ENCODE peak calls at places on chromosomes 7 and 10, in ten cellular contexts. One of them, this sample, is unnamed.

GRCh38 chr10:91000985-91001384 is 80.1 kb upstream of the ANKRD1 start:
- DNase-seq in AG09319: no peak
- DNase-seq in thoracic aorta: no peak
- DNase-seq in HCT116: no peak
- DNase-seq in psoas muscle: no peak
- DNase-seq in brain microvascular endothelial cell: no peak
- DNase-seq in bronchial epithelial cell: no peak
- DNase-seq in AG04450: no peak
- DNase-seq in GM13977: no peak
- DNase-seq in PC-9: no peak
- DNase-seq in this sample: no peak

GRCh38 chr10:71584902-71585578 is 134.5 kb downstream of the C10orf105 start:
- DNase-seq in AG09319: no peak
- DNase-seq in thoracic aorta: no peak
- DNase-seq in HCT116: no peak
- DNase-seq in psoas muscle: no peak
- DNase-seq in brain microvascular endothelial cell: peak; percentile 96
- DNase-seq in bronchial epithelial cell: no peak
- DNase-seq in AG04450: no peak
- DNase-seq in GM13977: no peak
- DNase-seq in PC-9: no peak
- DNase-seq in this sample: no peak

GRCh38 chr10:92692085-92692671 is 2.4 kb downstream of the HHEX start:
- DNase-seq in AG09319: no peak
- DNase-seq in thoracic aorta: no peak
- DNase-seq in HCT116: no peak
- DNase-seq in psoas muscle: no peak
- DNase-seq in brain microvascular endothelial cell: no peak
- DNase-seq in bronchial epithelial cell: no peak
- DNase-seq in AG04450: no peak
- DNase-seq in GM13977: no peak
- DNase-seq in PC-9: no peak
- DNase-seq in this sample: no peak

GRCh38 chr7:129123517-129123872 is 21.0 kb upstream of the TSPAN33 start:
- DNase-seq in AG09319: no peak
- DNase-seq in thoracic aorta: no peak
- DNase-seq in HCT116: no peak
- DNase-seq in psoas muscle: no peak
- DNase-seq in brain microvascular endothelial cell: no peak
- DNase-seq in bronchial epithelial cell: no peak
- DNase-seq in AG04450: no peak
- DNase-seq in GM13977: no peak
- DNase-seq in PC-9: no peak
- DNase-seq in this sample: no peak

GRCh38 chr10:35079763-35080162 is 10.4 kb downstream of the CUL2 start:
- DNase-seq in AG09319: peak; percentile 29
- DNase-seq in thoracic aorta: no peak
- DNase-seq in HCT116: peak; percentile 15
- DNase-seq in psoas muscle: no peak
- DNase-seq in brain microvascular endothelial cell: peak; percentile 90
- DNase-seq in bronchial epithelial cell: peak; percentile 80
- DNase-seq in AG04450: no peak
- DNase-seq in GM13977: no peak
- DNase-seq in PC-9: no peak
- DNase-seq in this sample: no peak

GRCh38 chr10:3755440-3756359 is 29.3 kb downstream of the KLF6 start:
- DNase-seq in AG09319: no peak
- DNase-seq in thoracic aorta: no peak
- DNase-seq in HCT116: no peak
- DNase-seq in psoas muscle: no peak
- DNase-seq in brain microvascular endothelial cell: peak; percentile 68
- DNase-seq in bronchial epithelial cell: no peak
- DNase-seq in AG04450: no peak
- DNase-seq in GM13977: no peak
- DNase-seq in PC-9: no peak
- DNase-seq in this sample: no peak

GRCh38 chr10:9175200-9175599 is 1120.7 kb downstream of the GATA3 start:
- DNase-seq in AG09319: no peak
- DNase-seq in thoracic aorta: no peak
- DNase-seq in HCT116: no peak
- DNase-seq in psoas muscle: no peak
- DNase-seq in brain microvascular endothelial cell: no peak
- DNase-seq in bronchial epithelial cell: no peak
- DNase-seq in AG04450: no peak
- DNase-seq in GM13977: no peak
- DNase-seq in PC-9: no peak
- DNase-seq in this sample: no peak

GRCh38 chr7:96021533-96021932 is 249.2 kb downstream of the DYNC1I1 start:
- DNase-seq in AG09319: no peak
- DNase-seq in thoracic aorta: no peak
- DNase-seq in HCT116: no peak
- DNase-seq in psoas muscle: no peak
- DNase-seq in brain microvascular endothelial cell: no peak
- DNase-seq in bronchial epithelial cell: peak; percentile 66
- DNase-seq in AG04450: no peak
- DNase-seq in GM13977: no peak
- DNase-seq in PC-9: no peak
- DNase-seq in this sample: no peak

GRCh38 chr7:34451923-34452322 is 206.1 kb upstream of the NPSR1 start:
- DNase-seq in AG09319: no peak
- DNase-seq in thoracic aorta: no peak
- DNase-seq in HCT116: no peak
- DNase-seq in psoas muscle: no peak
- DNase-seq in brain microvascular endothelial cell: peak; percentile 81
- DNase-seq in bronchial epithelial cell: peak; percentile 78
- DNase-seq in AG04450: no peak
- DNase-seq in GM13977: no peak
- DNase-seq in PC-9: no peak
- DNase-seq in this sample: no peak

GRCh38 chr7:131895541-131896173 is 339.2 kb upstream of the PODXL start:
- DNase-seq in AG09319: peak; percentile 18
- DNase-seq in thoracic aorta: no peak
- DNase-seq in HCT116: peak; percentile 78
- DNase-seq in psoas muscle: no peak
- DNase-seq in brain microvascular endothelial cell: peak; percentile 83
- DNase-seq in bronchial epithelial cell: peak; percentile 82
- DNase-seq in AG04450: peak; percentile 11
- DNase-seq in GM13977: no peak
- DNase-seq in PC-9: no peak
- DNase-seq in this sample: no peak

GRCh38 chr10:71395621-71396020 is 1.1 kb upstream of the CDH23 start:
- DNase-seq in AG09319: no peak
- DNase-seq in thoracic aorta: no peak
- DNase-seq in HCT116: no peak
- DNase-seq in psoas muscle: no peak
- DNase-seq in brain microvascular endothelial cell: no peak
- DNase-seq in bronchial epithelial cell: no peak
- DNase-seq in AG04450: no peak
- DNase-seq in GM13977: no peak
- DNase-seq in PC-9: no peak
- DNase-seq in this sample: no peak

GRCh38 chr7:74410772-74411171 is 42.9 kb upstream of the GTF2IRD1 start:
- DNase-seq in AG09319: no peak
- DNase-seq in thoracic aorta: no peak
- DNase-seq in HCT116: no peak
- DNase-seq in psoas muscle: no peak
- DNase-seq in brain microvascular endothelial cell: no peak
- DNase-seq in bronchial epithelial cell: no peak
- DNase-seq in AG04450: no peak
- DNase-seq in GM13977: no peak
- DNase-seq in PC-9: no peak
- DNase-seq in this sample: no peak

GRCh38 chr7:113321201-113321600 is 202.8 kb upstream of the SMIM30 start:
- DNase-seq in AG09319: no peak
- DNase-seq in thoracic aorta: no peak
- DNase-seq in HCT116: no peak
- DNase-seq in psoas muscle: no peak
- DNase-seq in brain microvascular endothelial cell: peak; percentile 31
- DNase-seq in bronchial epithelial cell: peak; percentile 7
- DNase-seq in AG04450: no peak
- DNase-seq in GM13977: no peak
- DNase-seq in PC-9: no peak
- DNase-seq in this sample: no peak

GRCh38 chr10:110864662-110865140 is 7.0 kb upstream of the PDCD4 start:
- DNase-seq in AG09319: no peak
- DNase-seq in thoracic aorta: no peak
- DNase-seq in HCT116: no peak
- DNase-seq in psoas muscle: no peak
- DNase-seq in brain microvascular endothelial cell: no peak
- DNase-seq in bronchial epithelial cell: no peak
- DNase-seq in AG04450: no peak
- DNase-seq in GM13977: no peak
- DNase-seq in PC-9: no peak
- DNase-seq in this sample: no peak

GRCh38 chr10:29862926-29863614 is 196.3 kb downstream of the JCAD start:
- DNase-seq in AG09319: peak; percentile 71
- DNase-seq in thoracic aorta: no peak
- DNase-seq in HCT116: peak; percentile 75
- DNase-seq in psoas muscle: no peak
- DNase-seq in brain microvascular endothelial cell: peak; percentile 52
- DNase-seq in bronchial epithelial cell: peak; percentile 98
- DNase-seq in AG04450: no peak
- DNase-seq in GM13977: no peak
- DNase-seq in PC-9: peak; percentile 49
- DNase-seq in this sample: no peak

GRCh38 chr10:484925-485661 is 204.4 kb downstream of the DIP2C start:
- DNase-seq in AG09319: no peak
- DNase-seq in thoracic aorta: no peak
- DNase-seq in HCT116: no peak
- DNase-seq in psoas muscle: peak; percentile 42
- DNase-seq in brain microvascular endothelial cell: peak; percentile 23
- DNase-seq in bronchial epithelial cell: peak; percentile 4
- DNase-seq in AG04450: no peak
- DNase-seq in GM13977: no peak
- DNase-seq in PC-9: no peak
- DNase-seq in this sample: no peak

GRCh38 chr7:7765422-7765821 is 47.0 kb upstream of the RPA3 start:
- DNase-seq in AG09319: no peak
- DNase-seq in thoracic aorta: no peak
- DNase-seq in HCT116: no peak
- DNase-seq in psoas muscle: no peak
- DNase-seq in brain microvascular endothelial cell: no peak
- DNase-seq in bronchial epithelial cell: peak; percentile 91
- DNase-seq in AG04450: no peak
- DNase-seq in GM13977: peak; percentile 46
- DNase-seq in PC-9: no peak
- DNase-seq in this sample: no peak

GRCh38 chr10:34864156-34865075 is 49.3 kb upstream of the PARD3 start:
- DNase-seq in AG09319: no peak
- DNase-seq in thoracic aorta: no peak
- DNase-seq in HCT116: no peak
- DNase-seq in psoas muscle: no peak
- DNase-seq in brain microvascular endothelial cell: no peak
- DNase-seq in bronchial epithelial cell: no peak
- DNase-seq in AG04450: no peak
- DNase-seq in GM13977: no peak
- DNase-seq in PC-9: no peak
- DNase-seq in this sample: no peak

GRCh38 chr10:62479523-62479922 is 105.4 kb downstream of the ZNF365 start:
- DNase-seq in AG09319: no peak
- DNase-seq in thoracic aorta: no peak
- DNase-seq in HCT116: no peak
- DNase-seq in psoas muscle: no peak
- DNase-seq in brain microvascular endothelial cell: no peak
- DNase-seq in bronchial epithelial cell: no peak
- DNase-seq in AG04450: no peak
- DNase-seq in GM13977: no peak
- DNase-seq in PC-9: no peak
- DNase-seq in this sample: no peak

GRCh38 chr10:132536964-132537712 is 449 bp upstream of the INPP5A start:
- DNase-seq in AG09319: peak; percentile 99
- DNase-seq in thoracic aorta: peak; percentile 100
- DNase-seq in HCT116: peak; percentile 85
- DNase-seq in psoas muscle: peak; percentile 100
- DNase-seq in brain microvascular endothelial cell: peak; percentile 99
- DNase-seq in bronchial epithelial cell: peak; percentile 87
- DNase-seq in AG04450: peak; percentile 96
- DNase-seq in GM13977: peak; percentile 100
- DNase-seq in PC-9: peak; percentile 99
- DNase-seq in this sample: peak; percentile 100
- TF ChIP-seq CTCF in AG09319: peak; percentile 21
- TF ChIP-seq CTCF in thoracic aorta: peak; percentile 4
- TF ChIP-seq CTCF in HCT116: no peak
- TF ChIP-seq CTCF in psoas muscle: peak; percentile 31
- TF ChIP-seq CTCF in brain microvascular endothelial cell: peak; percentile 26
- TF ChIP-seq CTCF in bronchial epithelial cell: no peak
- TF ChIP-seq CTCF in AG04450: peak; percentile 26
- TF ChIP-seq CTCF in GM13977: peak; percentile 48
- TF ChIP-seq CTCF in PC-9: no peak
- TF ChIP-seq CTCF in this sample: no peak

GRCh38 chr10:127198307-127198706 is 1.9 kb upstream of the INSYN2A start:
- DNase-seq in AG09319: no peak
- DNase-seq in thoracic aorta: no peak
- DNase-seq in HCT116: no peak
- DNase-seq in psoas muscle: no peak
- DNase-seq in brain microvascular endothelial cell: no peak
- DNase-seq in bronchial epithelial cell: no peak
- DNase-seq in AG04450: no peak
- DNase-seq in GM13977: no peak
- DNase-seq in PC-9: no peak
- DNase-seq in this sample: no peak
- TF ChIP-seq CTCF in AG09319: no peak
- TF ChIP-seq CTCF in thoracic aorta: no peak
- TF ChIP-seq CTCF in HCT116: peak; percentile 37
- TF ChIP-seq CTCF in psoas muscle: no peak
- TF ChIP-seq CTCF in brain microvascular endothelial cell: peak; percentile 41
- TF ChIP-seq CTCF in bronchial epithelial cell: peak; percentile 7
- TF ChIP-seq CTCF in AG04450: no peak
- TF ChIP-seq CTCF in GM13977: no peak
- TF ChIP-seq CTCF in PC-9: no peak
- TF ChIP-seq CTCF in this sample: no peak

DNA sequence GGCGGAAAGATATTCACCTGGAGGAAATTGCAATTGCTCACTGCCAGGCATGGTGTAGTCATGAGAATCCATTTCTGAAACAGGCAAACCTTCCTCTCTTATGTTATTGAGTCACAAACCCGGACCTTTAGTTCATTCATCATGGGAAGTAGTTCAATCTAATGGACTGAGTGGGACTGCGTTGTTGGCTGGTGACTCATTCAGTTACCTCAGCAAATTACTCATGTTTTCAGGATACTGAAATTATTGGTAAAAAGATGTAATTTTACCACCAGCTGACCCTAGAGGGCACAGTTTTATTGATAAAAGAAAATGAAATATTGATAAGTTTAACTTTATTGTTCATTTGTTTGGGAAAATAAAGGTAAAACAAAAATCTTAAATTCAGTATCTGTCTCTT is 1194.4 kb upstream of the SORCS1 start:
- DNase-seq in AG09319: peak; percentile 67
- DNase-seq in thoracic aorta: no peak
- DNase-seq in HCT116: no peak
- DNase-seq in psoas muscle: no peak
- DNase-seq in brain microvascular endothelial cell: peak; percentile 66
- DNase-seq in bronchial epithelial cell: peak; percentile 99
- DNase-seq in AG04450: peak; percentile 27
- DNase-seq in GM13977: peak; percentile 23
- DNase-seq in PC-9: no peak
- DNase-seq in this sample: no peak
- TF ChIP-seq CTCF in AG09319: peak; percentile 30
- TF ChIP-seq CTCF in thoracic aorta: no peak
- TF ChIP-seq CTCF in HCT116: no peak
- TF ChIP-seq CTCF in psoas muscle: no peak
- TF ChIP-seq CTCF in brain microvascular endothelial cell: no peak
- TF ChIP-seq CTCF in bronchial epithelial cell: no peak
- TF ChIP-seq CTCF in AG04450: no peak
- TF ChIP-seq CTCF in GM13977: peak; percentile 25
- TF ChIP-seq CTCF in PC-9: no peak
- TF ChIP-seq CTCF in this sample: no peak

GRCh38 chr10:37754538-37755323 is 102.7 kb downstream of the ZNF248 start:
- DNase-seq in AG09319: no peak
- DNase-seq in thoracic aorta: no peak
- DNase-seq in HCT116: peak; percentile 7
- DNase-seq in psoas muscle: no peak
- DNase-seq in brain microvascular endothelial cell: peak; percentile 1
- DNase-seq in bronchial epithelial cell: peak; percentile 31
- DNase-seq in AG04450: no peak
- DNase-seq in GM13977: peak; percentile 14
- DNase-seq in PC-9: peak; percentile 24
- DNase-seq in this sample: no peak
- TF ChIP-seq CTCF in AG09319: peak; percentile 35
- TF ChIP-seq CTCF in thoracic aorta: no peak
- TF ChIP-seq CTCF in HCT116: peak; percentile 73
- TF ChIP-seq CTCF in psoas muscle: peak; percentile 37
- TF ChIP-seq CTCF in brain microvascular endothelial cell: no peak
- TF ChIP-seq CTCF in bronchial epithelial cell: peak; percentile 47
- TF ChIP-seq CTCF in AG04450: no peak
- TF ChIP-seq CTCF in GM13977: peak; percentile 57
- TF ChIP-seq CTCF in PC-9: peak; percentile 64
- TF ChIP-seq CTCF in this sample: peak; percentile 16